ENCODE peak calls at places on chromosomes 3 and 15, in nine cellular contexts. I is GM23248, L is neural progenitor cell, B is GM23338, O is HCT116, Z is OCI-LY7, A is MM.1S, P is PC-3, U is SK-N-SH. E is an unnamed sample.

GRCh38 chr3:168312991-168313390 is 217.3 kb upstream of the GOLIM4 start:
- DNase-seq in I (no peak), L (no peak), B (no peak), O (no peak), Z (no peak), A (no peak), P (no peak), U (peak; percentile 15), E (no peak)

GRCh38 chr3:98086873-98087272 is at the start of gene OR5AC2:
- DNase-seq in I (no peak), L (no peak), B (no peak), O (no peak), Z (no peak), A (no peak), P (no peak), U (no peak), E (no peak)

GRCh38 chr3:154517404-154517803 is 87.4 kb upstream of the GPR149 start:
- DNase-seq in I (no peak), L (no peak), B (no peak), O (no peak), Z (no peak), A (no peak), P (no peak), U (no peak), E (no peak)

GRCh38 chr3:101591071-101591470 is 17.1 kb downstream of the PCNP start:
- DNase-seq in I (no peak), L (no peak), B (no peak), O (no peak), Z (no peak), A (no peak), P (no peak), U (no peak), E (no peak)

GRCh38 chr3:131361464-131362421 is 19.8 kb upstream of the NUDT16 start:
- DNase-seq in I (peak; percentile 55), L (peak; percentile 80), B (peak; percentile 98), O (peak; percentile 98), Z (no peak), A (peak; percentile 93), P (peak; percentile 88), U (no peak), E (peak; percentile 93)

GRCh38 chr3:43015572-43016512 is 36.7 kb downstream of the GASK1A start:
- DNase-seq in I (no peak), L (no peak), B (no peak), O (no peak), Z (no peak), A (no peak), P (no peak), U (no peak), E (no peak)

GRCh38 chr15:38652998-38653397 is 88.4 kb upstream of the RASGRP1 start:
- DNase-seq in I (no peak), L (no peak), B (peak; percentile 20), O (no peak), Z (peak; percentile 59), A (no peak), P (no peak), U (no peak), E (no peak)

GRCh38 chr3:40178012-40178594 is 131.4 kb upstream of the EIF1B start:
- DNase-seq in I (no peak), L (no peak), B (no peak), O (no peak), Z (no peak), A (no peak), P (no peak), U (no peak), E (no peak)

GRCh38 chr15:68806220-68807105 is 14.2 kb downstream of the ANP32A start:
- DNase-seq in I (no peak), L (no peak), B (no peak), O (no peak), Z (no peak), A (no peak), P (no peak), U (peak; percentile 43), E (no peak)

GRCh38 chr3:98971183-98971681 is 69.7 kb upstream of the DCBLD2 start:
- DNase-seq in I (peak; percentile 87), L (no peak), B (no peak), O (peak; percentile 97), Z (no peak), A (no peak), P (peak; percentile 98), U (no peak), E (no peak)

GRCh38 chr15:58299311-58299850 is 132.4 kb upstream of the LIPC start:
- DNase-seq in I (peak; percentile 85), L (no peak), B (no peak), O (no peak), Z (no peak), A (no peak), P (no peak), U (no peak), E (peak; percentile 51)

GRCh38 chr3:135792174-135792573 is 173.4 kb upstream of the PPP2R3A start:
- DNase-seq in I (no peak), L (peak; percentile 40), B (peak; percentile 67), O (no peak), Z (no peak), A (no peak), P (no peak), U (no peak), E (no peak)

GRCh38 chr3:141272906-141273662 is 41.5 kb downstream of the PXYLP1 start:
- DNase-seq in I (no peak), L (no peak), B (no peak), O (no peak), Z (no peak), A (no peak), P (no peak), U (no peak), E (no peak)

GRCh38 chr15:63039811-63040210 is 2.7 kb upstream of the TPM1 start:
- DNase-seq in I (no peak), L (no peak), B (no peak), O (no peak), Z (no peak), A (no peak), P (no peak), U (no peak), E (no peak)

GRCh38 chr15:77870195-77871065 is 207.1 kb downstream of the TBC1D2B start:
- DNase-seq in I (peak; percentile 71), L (peak; percentile 77), B (peak; percentile 90), O (peak; percentile 59), Z (peak; percentile 46), A (peak; percentile 61), P (peak; percentile 73), U (peak; percentile 81), E (peak; percentile 84)

GRCh38 chr3:186406669-186407635 is 44.9 kb upstream of the DGKG start:
- DNase-seq in I (no peak), L (no peak), B (no peak), O (no peak), Z (no peak), A (no peak), P (no peak), U (no peak), E (no peak)

GRCh38 chr3:183213415-183213814 is 39.6 kb upstream of the B3GNT5 start:
- DNase-seq in I (no peak), L (no peak), B (no peak), O (no peak), Z (no peak), A (no peak), P (no peak), U (no peak), E (no peak)

GRCh38 chr3:51873876-51874275 is 1.5 kb downstream of the IQCF5 start:
- DNase-seq in I (no peak), L (no peak), B (no peak), O (no peak), Z (no peak), A (no peak), P (no peak), U (no peak), E (no peak)

GRCh38 chr15:51368751-51369450 is 27.4 kb downstream of the GLDN start:
- DNase-seq in I (peak; percentile 69), L (no peak), B (no peak), O (no peak), Z (no peak), A (no peak), P (peak; percentile 86), U (no peak), E (no peak)

GRCh38 chr3:117853923-117854322 is 1144.3 kb downstream of the TUSC7 start:
- DNase-seq in I (peak; percentile 87), L (no peak), B (no peak), O (no peak), Z (no peak), A (no peak), P (peak; percentile 76), U (peak; percentile 5), E (peak; percentile 18)

GRCh38 chr3:100966807-100967206 is 26.4 kb downstream of the ABI3BP start:
- DNase-seq in I (peak; percentile 50), L (no peak), B (no peak), O (no peak), Z (no peak), A (no peak), P (no peak), U (peak; percentile 37), E (no peak)

GRCh38 chr15:48574187-48574586 is 71.3 kb downstream of the FBN1 start:
- DNase-seq in I (no peak), L (no peak), B (no peak), O (no peak), Z (no peak), A (no peak), P (no peak), U (peak; percentile 38), E (no peak)

GRCh38 chr3:127998596-127998995 is 53.6 kb upstream of the SEC61A1 start:
- DNase-seq in I (no peak), L (no peak), B (no peak), O (no peak), Z (no peak), A (no peak), P (no peak), U (no peak), E (no peak)
- TF ChIP-seq EZH2phosphoT487 in I (no peak), L (no peak), B (no peak), O (no peak), Z (no peak), A (no peak), P (no peak), U (no peak), E (no peak)

GRCh38 chr3:45908761-45909160 is 22.4 kb downstream of the CCR9 start:
- DNase-seq in I (no peak), L (no peak), B (no peak), O (no peak), Z (no peak), A (no peak), P (no peak), U (no peak), E (no peak)
- TF ChIP-seq EZH2phosphoT487 in I (no peak), L (no peak), B (no peak), O (no peak), Z (no peak), A (no peak), P (no peak), U (no peak), E (no peak)

DNA sequence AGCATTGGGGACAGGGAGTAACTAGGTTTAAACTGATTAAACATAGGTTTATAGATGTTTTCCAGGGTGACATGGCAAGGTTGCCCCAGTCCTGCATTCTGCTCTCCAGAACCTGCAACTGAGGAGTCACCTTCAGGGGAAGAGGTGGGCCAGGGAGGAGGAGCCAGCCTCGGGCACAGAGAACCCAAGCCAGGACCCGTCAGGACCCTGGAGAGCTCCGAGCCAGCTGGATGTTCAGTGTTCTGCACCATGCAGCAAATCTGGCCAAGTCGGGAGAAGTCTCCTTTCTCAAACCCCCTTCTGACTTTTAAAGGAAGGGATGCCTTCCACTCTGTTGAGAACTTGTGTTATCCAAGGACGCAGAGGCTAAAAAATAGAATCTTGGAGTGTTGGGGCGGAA is 62.1 kb upstream of the SLC6A11 start:
- DNase-seq in I (peak; percentile 62), L (peak; percentile 85), B (peak; percentile 87), O (no peak), Z (peak; percentile 38), A (peak; percentile 46), P (peak; percentile 69), U (no peak), E (peak; percentile 84)
- TF ChIP-seq EZH2phosphoT487 in I (no peak), L (no peak), B (no peak), O (no peak), Z (no peak), A (no peak), P (no peak), U (no peak), E (no peak)

GRCh38 chr15:79942656-79943481 is 28.1 kb downstream of the BCL2A1 start:
- DNase-seq in I (peak; percentile 35), L (no peak), B (no peak), O (no peak), Z (no peak), A (no peak), P (peak; percentile 21), U (no peak), E (no peak)
- TF ChIP-seq EZH2phosphoT487 in I (no peak), L (no peak), B (no peak), O (no peak), Z (no peak), A (no peak), P (no peak), U (no peak), E (no peak)